ENCODE peak calls at places on chromosomes 5 and 9, in six cellular contexts. S is mucosa of descending colon, M is RPMI7951, J is tibial artery, K is left lung, B is erythroblast. U is an unnamed sample.

GRCh38 chr5:178227138-178227659 is 5.4 kb downstream of the PHYKPL start:
- DNase-seq in K (no peak), J (no peak), M (peak; percentile 49), B (no peak), S (no peak), U (no peak)

GRCh38 chr5:127492854-127493738 is 24.3 kb upstream of the PRRC1 start:
- DNase-seq in B (peak; percentile 67), S (no peak), K (no peak), M (peak; percentile 51), J (no peak), U (peak; percentile 53)

GRCh38 chr9:5375091-5375490 is 35.4 kb upstream of the RLN1 start:
- DNase-seq in K (no peak), S (no peak), M (no peak), B (no peak), J (no peak), U (no peak)

GRCh38 chr5:82031220-82032119 is 59.6 kb downstream of the ATG10 start:
- DNase-seq in S (no peak), B (peak; percentile 5), J (no peak), K (no peak), M (no peak), U (no peak)

GRCh38 chr9:21615446-21615845 is 133.3 kb upstream of the IFNE start:
- DNase-seq in K (no peak), S (no peak), M (no peak), B (no peak), J (no peak), U (peak; percentile 32)

GRCh38 chr5:42621242-42621641 is 135.4 kb upstream of the CCDC152 start:
- DNase-seq in K (no peak), J (no peak), M (no peak), B (no peak), S (no peak), U (no peak)

GRCh38 chr5:157387164-157387563 is 72.8 kb upstream of the NIPAL4 start:
- DNase-seq in M (no peak), J (no peak), B (no peak), K (no peak), S (no peak), U (no peak)

GRCh38 chr5:180850434-180851078 is 10.5 kb downstream of the ZFP62 start:
- DNase-seq in S (no peak), J (no peak), K (no peak), B (peak; percentile 44), M (no peak), U (no peak)

GRCh38 chr9:72977670-72978069 is 24.8 kb upstream of the ALDH1A1 start:
- DNase-seq in S (no peak), K (no peak), B (no peak), J (no peak), M (no peak), U (peak; percentile 73)

GRCh38 chr5:141680751-141681201 is 1.3 kb downstream of the ARAP3 start:
- DNase-seq in M (peak; percentile 61), J (peak; percentile 47), K (no peak), S (peak; percentile 66), B (no peak), U (peak; percentile 32)

GRCh38 chr5:96374653-96375052 is 58.4 kb downstream of the PCSK1 start:
- DNase-seq in S (no peak), B (no peak), K (no peak), J (no peak), M (no peak), U (no peak)

U was measured in M059J.